ENCODE peak calls at places on chromosomes 11 and 22, in five cellular contexts. T is PC-9, W is SK-N-SH, N is testis, P is aorta. E is an unnamed sample. For H3K4me1, the result is how much of the 10 kb centered on the place peaks cover.

GRCh38 chr11:1854949-1855885 is 2.3 kb downstream of the LSP1 start:
- DNase-seq in N (no peak), T (no peak), P (no peak), W (no peak), E (no peak)

GRCh38 chr22:37314315-37315046 is 32.2 kb downstream of the CYTH4 start:
- DNase-seq in T (no peak), P (no peak), N (no peak), W (no peak), E (no peak)

GRCh38 chr11:96242191-96242845 is 100.7 kb downstream of the MAML2 start:
- DNase-seq in N (no peak), W (no peak), P (no peak), T (no peak), E (no peak)

GRCh38 chr11:2077061-2077802 is 62.0 kb downstream of the IGF2 start:
- DNase-seq in W (no peak), T (peak), P (no peak), N (no peak), E (no peak)

GRCh38 chr11:41660585-41660984 is 201.1 kb upstream of the LRRC4C start:
- DNase-seq in N (peak), P (no peak), T (no peak), W (no peak), E (no peak)

GRCh38 chr11:14969922-14970323 is 2.2 kb downstream of the CALCA start:
- DNase-seq in N (peak), T (peak), P (peak), W (peak), E (peak)

GRCh38 chr11:81700061-81700460 is 1033.6 kb downstream of the FAM181B start:
- DNase-seq in N (no peak), P (no peak), T (no peak), W (no peak), E (no peak)

GRCh38 chr11:84260862-84261261 is 974.7 kb upstream of the CCDC90B start:
- DNase-seq in N (no peak), T (no peak), W (no peak), P (no peak), E (no peak)

GRCh38 chr22:44335903-44336803 is 23.4 kb upstream of the SHISAL1 start:
- DNase-seq in P (no peak), W (no peak), N (no peak), T (peak), E (no peak)

GRCh38 chr11:74035264-74035663 is 26.4 kb upstream of the UCP3 start:
- DNase-seq in W (no peak), N (no peak), P (no peak), T (no peak), E (no peak)

GRCh38 chr11:27613670-27613950 is 86.6 kb downstream of the BDNF start:
- DNase-seq in T (no peak), P (no peak), W (no peak), N (no peak), E (no peak)

GRCh38 chr11:93648168-93648567 is 13.3 kb upstream of the CEP295 start:
- DNase-seq in W (no peak), P (no peak), N (no peak), T (no peak), E (no peak)

GRCh38 chr11:57269580-57270021 is 32.6 kb upstream of the APLNR start:
- DNase-seq in T (no peak), P (no peak), N (no peak), W (no peak), E (no peak)

GRCh38 chr22:47291565-47292495 is 529.4 kb downstream of the TBC1D22A start:
- DNase-seq in W (no peak), P (no peak), T (no peak), N (no peak), E (no peak)

GRCh38 chr11:17645190-17645970 is 74.0 kb upstream of the MYOD1 start:
- DNase-seq in W (peak), P (no peak), N (no peak), T (no peak), E (no peak)

GRCh38 chr11:17643506-17644405 is 75.6 kb upstream of the MYOD1 start:
- DNase-seq in N (no peak), P (no peak), T (no peak), W (peak), E (no peak)

GRCh38 chr11:17648528-17648927 is 70.8 kb upstream of the MYOD1 start:
- DNase-seq in W (no peak), T (no peak), N (no peak), P (no peak), E (no peak)

GRCh38 chr11:17649261-17649660 is 70.1 kb upstream of the MYOD1 start:
- DNase-seq in N (no peak), W (no peak), T (no peak), P (no peak), E (no peak)

GRCh38 chr11:17646451-17647145 is 72.8 kb upstream of the MYOD1 start:
- DNase-seq in N (no peak), P (no peak), W (peak), T (no peak), E (no peak)
- H3K4me1 ChIP-seq in N (under half), P (under half), W (under half), T (under half), E (under half)

DNA sequence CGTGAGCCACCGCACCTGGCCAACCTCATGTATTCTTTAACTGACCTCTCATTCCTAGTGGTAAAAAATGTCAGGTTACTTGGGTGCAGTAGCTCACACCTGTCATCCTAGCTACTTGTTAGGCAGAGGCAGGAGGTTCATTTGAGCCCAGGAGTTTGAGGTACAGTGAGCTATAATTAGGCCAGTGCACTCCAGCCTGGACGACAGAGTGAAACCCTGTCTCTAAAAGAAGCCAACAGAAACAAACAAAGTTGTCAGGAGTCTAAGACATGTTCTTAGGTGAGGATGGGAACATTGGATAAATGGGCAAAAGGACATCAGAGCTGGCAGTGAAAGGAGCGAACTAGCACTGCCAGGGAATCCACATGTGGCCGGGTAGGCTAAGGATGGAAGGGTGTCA is 18.1 kb downstream of the MADD start:
- DNase-seq in P (no peak), N (no peak), T (no peak), W (no peak), E (no peak)
- H3K27ac ChIP-seq in P (no peak), N (no peak), T (no peak), W (no peak), E (peak)

DNA sequence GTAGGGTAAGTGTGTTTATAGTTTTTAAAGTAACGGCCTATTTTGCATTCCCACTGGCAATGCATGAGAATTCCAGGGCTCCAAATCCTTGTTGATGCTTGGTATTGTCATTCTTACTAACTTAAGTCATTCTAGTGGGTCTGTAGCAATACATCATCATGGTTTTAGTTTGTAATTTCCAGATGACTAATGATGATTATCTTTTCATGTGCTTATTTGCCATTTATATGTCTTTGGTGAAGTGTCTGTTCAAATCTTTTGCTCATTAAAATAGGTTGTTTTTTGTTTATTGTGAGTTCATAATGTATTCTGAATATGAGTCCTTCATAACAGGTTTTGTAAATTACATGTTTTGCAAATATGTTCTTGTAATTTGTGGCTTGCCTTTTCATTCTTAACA is 31.2 kb downstream of the MTMR3 start:
- DNase-seq in N (no peak), T (no peak), W (peak), P (no peak), E (no peak)
- H3K4me1 ChIP-seq in N (under half), T (under half), W (under half), P (under half), E (half or more)

GRCh38 chr11:61022311-61023085 is 51.0 kb downstream of the CD6 start:
- DNase-seq in N (no peak), P (no peak), W (no peak), T (no peak), E (no peak)

GRCh38 chr11:61019818-61020405 is 48.4 kb downstream of the CD6 start:
- DNase-seq in W (no peak), P (no peak), T (no peak), N (no peak), E (no peak)

GRCh38 chr11:61023086-61024035 is 51.9 kb downstream of the CD6 start:
- DNase-seq in P (no peak), T (no peak), N (no peak), W (no peak), E (no peak)

GRCh38 chr11:61020706-61021235 is 49.3 kb downstream of the CD6 start:
- DNase-seq in P (no peak), T (no peak), W (no peak), N (no peak), E (no peak)

DNA sequence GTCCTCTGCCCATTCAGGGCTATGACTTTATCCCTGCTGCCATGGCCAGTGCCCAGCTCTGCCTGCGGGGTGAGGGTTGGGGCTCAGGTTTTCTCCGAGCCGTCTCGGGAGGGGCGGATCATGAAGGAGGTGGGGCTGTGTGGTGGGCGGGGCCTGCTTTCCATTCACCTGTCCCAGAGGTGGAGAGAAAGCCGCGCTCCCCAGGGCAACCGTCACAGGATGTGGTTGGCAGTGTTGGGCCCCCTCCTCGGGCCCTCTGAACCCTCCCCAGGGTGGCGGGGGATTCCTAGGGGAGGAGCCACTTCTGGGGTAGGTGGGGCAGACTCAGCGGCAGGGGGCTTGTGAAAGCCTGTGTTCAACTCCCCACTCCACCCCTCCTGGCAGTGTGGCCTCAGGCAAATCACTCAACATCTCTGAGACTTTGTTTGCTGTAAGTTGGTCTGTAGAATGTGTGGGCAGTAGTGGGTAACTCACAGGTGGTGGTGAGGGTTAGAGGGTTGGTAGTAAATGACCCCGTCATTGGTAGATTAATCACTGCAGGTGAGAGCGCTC is 50.3 kb downstream of the CD6 start:
- DNase-seq in N (peak), W (no peak), T (peak), P (no peak), E (no peak)
- H3K27ac ChIP-seq in N (no peak), W (no peak), T (no peak), P (no peak), E (no peak)

GRCh38 chr11:132351050-132351449 is 980.6 kb downstream of the NTM start:
- DNase-seq in N (no peak), P (no peak), W (no peak), T (no peak), E (no peak)
- H3K4me1 ChIP-seq in N (under half), P (under half), W (under half), T (under half), E (under half)

GRCh38 chr11:66676279-66676919 is 1.3 kb downstream of the RBM4B start:
- DNase-seq in W (no peak), N (no peak), P (no peak), T (no peak), E (no peak)
- H3K27ac ChIP-seq in W (no peak), N (no peak), P (no peak), T (no peak), E (no peak)

GRCh38 chr22:23531966-23532735 is 47.9 kb downstream of the IGLL1 start:
- DNase-seq in P (peak), N (no peak), T (no peak), W (peak), E (no peak)

GRCh38 chr22:23530106-23530505 is 50.0 kb downstream of the IGLL1 start:
- DNase-seq in N (no peak), T (no peak), P (no peak), W (no peak), E (no peak)

GRCh38 chr22:23532756-23533155 is 47.3 kb downstream of the IGLL1 start:
- DNase-seq in T (no peak), P (peak), W (peak), N (no peak), E (no peak)

GRCh38 chr22:23530766-23531282 is 49.3 kb downstream of the IGLL1 start:
- DNase-seq in T (no peak), N (no peak), W (no peak), P (no peak), E (no peak)

GRCh38 chr22:23531283-23531921 is 48.7 kb downstream of the IGLL1 start:
- DNase-seq in T (no peak), N (no peak), W (no peak), P (no peak), E (no peak)
- H3K4me1 ChIP-seq in T (under half), N (half or more), W (under half), P (under half), E (under half)

GRCh38 chr22:28793976-28794584 is 6.3 kb downstream of the XBP1 start:
- DNase-seq in N (no peak), W (no peak), T (no peak), P (no peak), E (no peak)

GRCh38 chr22:28795071-28795693 is 5.2 kb downstream of the XBP1 start:
- DNase-seq in N (no peak), P (no peak), W (no peak), T (no peak), E (no peak)

GRCh38 chr22:28791124-28791523 is 9.2 kb downstream of the XBP1 start:
- DNase-seq in N (no peak), P (no peak), T (no peak), W (no peak), E (no peak)

GRCh38 chr22:28792491-28793383 is 7.6 kb downstream of the XBP1 start:
- DNase-seq in W (no peak), N (no peak), P (no peak), T (no peak), E (no peak)

DNA sequence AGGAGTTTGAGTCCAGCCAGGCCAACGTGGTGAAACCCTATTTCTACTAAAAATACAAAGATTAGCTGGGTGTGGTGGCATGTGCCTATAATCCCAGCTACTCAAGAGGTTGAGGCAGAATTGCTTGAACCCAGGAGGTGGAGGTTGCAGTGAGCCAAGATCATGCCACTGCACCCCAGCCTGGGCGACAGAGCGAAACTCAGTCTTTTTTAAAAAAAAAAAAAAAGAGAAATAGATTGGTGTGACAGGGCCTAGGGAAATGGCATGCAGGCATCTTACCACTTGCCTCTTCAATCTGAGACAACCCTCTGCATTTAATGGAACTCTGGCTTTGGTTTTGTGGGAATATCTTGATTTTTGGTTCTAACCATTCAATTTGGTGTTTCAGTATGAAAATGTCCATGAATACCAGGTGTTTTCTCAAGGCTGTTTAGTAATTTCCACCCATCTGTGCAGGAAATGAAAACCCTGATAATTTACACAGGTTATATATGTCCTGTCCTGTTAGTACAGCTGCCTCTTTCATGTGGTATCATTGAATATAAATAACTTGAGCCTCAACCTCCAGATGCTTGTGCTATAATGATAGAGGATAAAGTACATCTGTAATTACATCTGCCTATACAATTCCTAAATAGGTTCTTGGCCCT is 8.4 kb downstream of the XBP1 start:
- DNase-seq in W (no peak), T (no peak), N (no peak), P (no peak), E (no peak)
- H3K27ac ChIP-seq in W (no peak), T (peak), N (no peak), P (no peak), E (no peak)

E was measured in left ventricle myocardium inferior.